ENCODE peak calls at places on chromosome 18, in ten cellular contexts. V is T-helper 9 cell; M is kidney epithelial cell; H is activated T-helper 2 cell treated with anti-CD3 and anti-CD28 coated beads, Interferon-gamma antibody, Interleukin-2, Interleukin-4, amounts not matched to agents 10 μg/mL and 5 μg/mL and 100 μg/mL, durations not matched to agents 14 hours and 24 hours and 36 hours; K is iPS-NIHi11; X is brain microvascular endothelial cell; B is esophagus squamous epithelium; S is iris pigment epithelial cell; W is cardiac septum; R is transverse colon. O is an unnamed sample.
A peak's percentile ranks its signal among the peaks of the same experiment; 100 is the strongest.

GRCh38 chr18:45722899-45723298 is 1.1 kb upstream of the SLC14A1 start:
- DNase-seq in V (peak; percentile 44), M (peak; percentile 49), H (peak; percentile 58), K (peak; percentile 87), X (peak; percentile 80), B (peak; percentile 2), S (peak; percentile 78), W (peak; percentile 88), R (peak; percentile 77), O (peak; percentile 77)

GRCh38 chr18:59861963-59862819 is 37.6 kb upstream of the PMAIP1 start:
- DNase-seq in V (no peak), M (no peak), H (no peak), K (no peak), X (no peak), B (no peak), S (no peak), W (no peak), R (no peak), O (no peak)

GRCh38 chr18:13375302-13376255 is 157.0 kb downstream of the LDLRAD4 start:
- DNase-seq in V (peak; percentile 72), M (peak; percentile 75), H (peak; percentile 77), K (no peak), X (peak; percentile 96), B (no peak), S (peak; percentile 98), W (peak; percentile 83), R (no peak), O (peak; percentile 49)

GRCh38 chr18:6396276-6396675 is 18.4 kb downstream of the L3MBTL4 start:
- DNase-seq in V (no peak), M (no peak), H (no peak), K (no peak), X (no peak), B (no peak), S (no peak), W (no peak), R (no peak), O (no peak)

GRCh38 chr18:21267370-21267769 is 25.3 kb downstream of the GREB1L start:
- DNase-seq in V (no peak), M (no peak), H (no peak), K (no peak), X (no peak), B (no peak), S (no peak), W (no peak), R (no peak), O (no peak)

GRCh38 chr18:11849845-11850747 is 1.1 kb upstream of the CHMP1B start:
- DNase-seq in V (peak; percentile 49), M (peak; percentile 69), H (peak; percentile 36), K (peak; percentile 31), X (peak; percentile 98), B (no peak), S (peak; percentile 94), W (peak; percentile 80), R (peak; percentile 71), O (peak; percentile 99)

GRCh38 chr18:33706391-33706790 is 128.4 kb downstream of the ASXL3 start:
- DNase-seq in V (no peak), M (no peak), H (no peak), K (no peak), X (no peak), B (no peak), S (no peak), W (no peak), R (no peak), O (no peak)

GRCh38 chr18:28711096-28711495 is 534.2 kb upstream of the CDH2 start:
- DNase-seq in V (no peak), M (no peak), H (no peak), K (no peak), X (no peak), B (no peak), S (no peak), W (no peak), R (no peak), O (no peak)

GRCh38 chr18:49931179-49931578 is 117.8 kb upstream of the ACAA2 start:
- DNase-seq in V (no peak), M (no peak), H (no peak), K (no peak), X (no peak), B (no peak), S (no peak), W (no peak), R (no peak), O (no peak)

GRCh38 chr18:5464241-5464640 is 79.6 kb downstream of the EPB41L3 start:
- DNase-seq in V (no peak), M (no peak), H (no peak), K (no peak), X (no peak), B (no peak), S (no peak), W (no peak), R (no peak), O (peak; percentile 9)

GRCh38 chr18:7147399-7147798 is 29.8 kb upstream of the LAMA1 start:
- DNase-seq in V (no peak), M (no peak), H (no peak), K (no peak), X (no peak), B (no peak), S (no peak), W (no peak), R (no peak), O (no peak)

O was measured in trophoblast cell.